ENCODE peak calls at places on chromosomes 6 and 20, in seven cellular contexts. V is fibroblast of mammary gland, B is left ventricle myocardium inferior, G is IMR-90, C is tibial nerve, S is A549, X is ovary. Y is an unnamed sample.

GRCh38 chr6:83370607-83371006 is 60.2 kb downstream of the ME1 start:
- DNase-seq in X (no peak), C (no peak), B (no peak), V (no peak), G (peak; percentile 78), S (no peak), Y (peak; percentile 57)

GRCh38 chr6:13409991-13410390 is 77.4 kb downstream of the GFOD1 start:
- DNase-seq in B (no peak), G (peak; percentile 47), V (no peak), S (no peak), C (no peak), X (no peak), Y (peak; percentile 43)

GRCh38 chr6:3751019-3751729 is at the start of gene PXDC1:
- DNase-seq in C (no peak), X (peak; percentile 30), G (no peak), B (no peak), V (no peak), S (no peak), Y (peak; percentile 27)

GRCh38 chr20:3658708-3659491 is 4.3 kb downstream of the GFRA4 start:
- DNase-seq in B (no peak), X (no peak), S (no peak), G (no peak), C (no peak), V (no peak), Y (peak; percentile 11)

GRCh38 chr6:167579786-167580370 is 246.8 kb upstream of the AFDN start:
- DNase-seq in B (no peak), X (no peak), V (no peak), S (no peak), C (no peak), G (no peak), Y (no peak)

GRCh38 chr20:24441600-24441999 is 27.8 kb upstream of the SYNDIG1 start:
- DNase-seq in X (no peak), V (no peak), B (no peak), S (no peak), C (no peak), G (no peak), Y (no peak)

GRCh38 chr6:111789593-111789992 is 83.7 kb downstream of the FYN start:
- DNase-seq in C (peak; percentile 45), X (no peak), B (peak; percentile 54), V (peak; percentile 74), S (no peak), G (peak; percentile 40), Y (peak; percentile 82)

GRCh38 chr6:971981-972640 is 279.2 kb upstream of the EXOC2 start:
- DNase-seq in V (peak; percentile 55), S (no peak), B (no peak), G (no peak), X (no peak), C (no peak), Y (no peak)

GRCh38 chr6:111750753-111751684 is 122.2 kb downstream of the FYN start:
- DNase-seq in S (no peak), X (no peak), G (peak; percentile 65), C (no peak), B (no peak), V (peak; percentile 42), Y (peak; percentile 97)

GRCh38 chr20:24584078-24584477 is 114.6 kb downstream of the SYNDIG1 start:
- DNase-seq in G (no peak), C (no peak), B (no peak), S (no peak), V (no peak), X (no peak), Y (no peak)

GRCh38 chr6:97947841-97948240 is 664.8 kb upstream of the MMS22L start:
- DNase-seq in S (no peak), C (peak; percentile 12), B (no peak), V (peak; percentile 57), G (peak; percentile 10), X (no peak), Y (peak; percentile 73)

GRCh38 chr20:35369804-35370203 is 42.0 kb downstream of the UQCC1 start:
- DNase-seq in S (no peak), G (peak; percentile 87), B (no peak), X (no peak), C (no peak), V (peak; percentile 42), Y (peak; percentile 33)

GRCh38 chr6:124970763-124971162 is 8.5 kb downstream of the RNF217 start:
- DNase-seq in G (no peak), V (no peak), C (no peak), S (no peak), B (no peak), X (no peak), Y (no peak)

GRCh38 chr20:33277471-33278441 is 5.3 kb upstream of the BPIFB1 start:
- DNase-seq in G (no peak), B (no peak), V (no peak), S (no peak), X (no peak), C (no peak), Y (no peak)

GRCh38 chr6:139531148-139531547 is 156.7 kb upstream of the CITED2 start:
- DNase-seq in V (peak; percentile 74), B (no peak), X (no peak), C (no peak), G (peak; percentile 62), S (no peak), Y (no peak)

GRCh38 chr6:52834481-52834880 is 6.1 kb downstream of the GSTA5 start:
- DNase-seq in G (peak; percentile 18), B (no peak), V (peak; percentile 75), S (no peak), C (no peak), X (no peak), Y (no peak)

GRCh38 chr6:170471458-170471857 is 81.6 kb downstream of the PSMB1 start:
- DNase-seq in X (no peak), B (no peak), V (no peak), S (no peak), C (no peak), G (no peak), Y (no peak)

GRCh38 chr6:160256445-160256844 is 2.2 kb downstream of the SLC22A2 start:
- DNase-seq in C (no peak), B (no peak), G (no peak), X (no peak), S (no peak), V (no peak), Y (no peak)

GRCh38 chr20:63354636-63355385 is 6.3 kb downstream of the CHRNA4 start:
- DNase-seq in V (no peak), S (no peak), X (no peak), G (no peak), B (no peak), C (no peak), Y (no peak)

GRCh38 chr6:74289881-74290280 is 593.9 kb downstream of the CD109 start:
- DNase-seq in C (no peak), V (peak; percentile 85), S (no peak), X (no peak), B (no peak), G (peak; percentile 97), Y (peak; percentile 3)

GRCh38 chr6:147108256-147108910 is 95.8 kb upstream of the STXBP5 start:
- DNase-seq in V (no peak), G (no peak), S (no peak), X (no peak), C (no peak), B (no peak), Y (no peak)

GRCh38 chr6:3929281-3929798 is 80.2 kb downstream of the FAM50B start:
- DNase-seq in G (peak; percentile 77), X (peak; percentile 50), C (no peak), S (no peak), B (no peak), V (peak; percentile 93), Y (peak; percentile 68)

GRCh38 chr20:13267231-13267630 is 46.2 kb downstream of the ISM1 start:
- DNase-seq in C (no peak), S (no peak), B (no peak), G (no peak), X (no peak), V (no peak), Y (no peak)

GRCh38 chr6:30931272-30931671 is 698 bp downstream of the SFTA2 start:
- DNase-seq in S (no peak), G (no peak), X (no peak), B (no peak), C (no peak), V (no peak), Y (no peak)
- H3K4me3 ChIP-seq in S (no peak overlapping the region), G (no peak overlapping the region), X (no peak overlapping the region), B (no peak overlapping the region), C (no peak overlapping the region), V (no peak overlapping the region), Y (no peak overlapping the region)

DNA sequence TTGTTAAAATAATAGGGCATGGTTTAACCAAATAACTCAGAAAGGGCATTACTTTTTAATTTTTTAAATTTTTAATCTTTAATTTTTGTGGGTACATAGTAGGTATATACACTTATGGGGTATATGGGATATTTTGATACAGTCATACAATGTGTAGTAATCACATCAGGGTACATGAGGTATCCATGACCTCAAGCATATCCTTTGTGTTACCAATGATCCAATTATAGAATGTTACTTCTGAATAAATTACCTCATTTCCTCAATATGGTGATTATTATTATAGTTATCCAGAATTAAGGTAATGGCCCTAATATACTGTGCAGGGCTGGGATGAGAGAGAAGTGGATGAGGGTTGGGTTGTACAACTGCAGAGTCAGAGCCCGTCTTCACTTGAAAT is 45.1 kb upstream of the TMEM30A start:
- DNase-seq in G (no peak), B (no peak), C (no peak), X (no peak), S (no peak), V (no peak), Y (no peak)
- TF ChIP-seq CTCF in G (no peak), B (no peak), C (no peak), X (no peak), S (no peak), V (no peak), Y (no peak)

GRCh38 chr6:31776563-31776960 is 566 bp downstream of the VWA7 start:
- DNase-seq in B (no peak), X (no peak), C (no peak), V (no peak), G (no peak), S (no peak), Y (no peak)
- H3K4me3 ChIP-seq in B (peak overlapping the region; percentile 57), X (no peak overlapping the region), C (no peak overlapping the region), V (no peak overlapping the region), G (no peak overlapping the region), S (peak overlapping the region; percentile 21), Y (no peak overlapping the region)

GRCh38 chr6:151659212-151659611 is 148.3 kb upstream of the ESR1 start:
- DNase-seq in G (no peak), S (no peak), V (no peak), X (no peak), C (no peak), B (no peak), Y (no peak)

GRCh38 chr6:151664390-151664789 is 143.1 kb upstream of the ESR1 start:
- DNase-seq in X (no peak), V (no peak), B (no peak), C (no peak), G (no peak), S (no peak), Y (no peak)

GRCh38 chr6:151661509-151661908 is 146.0 kb upstream of the ESR1 start:
- DNase-seq in G (no peak), X (no peak), S (no peak), B (no peak), C (no peak), V (no peak), Y (no peak)

GRCh38 chr6:151663559-151663958 is 143.9 kb upstream of the ESR1 start:
- DNase-seq in C (no peak), V (no peak), S (no peak), G (no peak), X (no peak), B (no peak), Y (no peak)

GRCh38 chr6:151661928-151662327 is 145.6 kb upstream of the ESR1 start:
- DNase-seq in X (no peak), G (no peak), C (no peak), S (no peak), B (no peak), V (no peak), Y (no peak)
- TF ChIP-seq CTCF in X (no peak), G (peak; percentile 13), C (no peak), S (no peak), B (no peak), V (no peak), Y (peak; percentile 13)